ENCODE peak calls at places on chromosomes 6 and 20, in six cellular contexts. One of them, this sample, is unnamed.

GRCh38 chr6:21325201-21325856 is 268.2 kb upstream of the SOX4 start:
- DNase-seq in ELR: no peak
- DNase-seq in AG04449: no peak
- DNase-seq in iris pigment epithelial cell: no peak
- DNase-seq in activated B cell treated with CpG ODN at 0.5 μM for 24 hours: no peak
- DNase-seq in NCI-H774: peak; percentile 53
- DNase-seq in this sample: no peak

GRCh38 chr20:52001999-52002666 is 189.4 kb downstream of the ZFP64 start:
- DNase-seq in activated B cell treated with CpG ODN at 0.5 μM for 24 hours: no peak
- DNase-seq in ELR: peak; percentile 47
- DNase-seq in iris pigment epithelial cell: peak; percentile 63
- DNase-seq in NCI-H774: peak; percentile 3
- DNase-seq in AG04449: no peak
- DNase-seq in this sample: no peak

GRCh38 chr6:137234505-137234863 is 15.3 kb upstream of the IFNGR1 start:
- DNase-seq in activated B cell treated with CpG ODN at 0.5 μM for 24 hours: no peak
- DNase-seq in iris pigment epithelial cell: no peak
- DNase-seq in AG04449: no peak
- DNase-seq in NCI-H774: no peak
- DNase-seq in ELR: peak; percentile 25
- DNase-seq in this sample: no peak

GRCh38 chr6:43946641-43947363 is 176.8 kb downstream of the VEGFA start:
- DNase-seq in ELR: no peak
- DNase-seq in iris pigment epithelial cell: no peak
- DNase-seq in NCI-H774: no peak
- DNase-seq in activated B cell treated with CpG ODN at 0.5 μM for 24 hours: no peak
- DNase-seq in AG04449: no peak
- DNase-seq in this sample: no peak

GRCh38 chr20:56540415-56540814 is 7.4 kb downstream of the FAM209B start:
- DNase-seq in ELR: peak; percentile 47
- DNase-seq in AG04449: no peak
- DNase-seq in activated B cell treated with CpG ODN at 0.5 μM for 24 hours: no peak
- DNase-seq in NCI-H774: no peak
- DNase-seq in iris pigment epithelial cell: peak; percentile 21
- DNase-seq in this sample: no peak

GRCh38 chr6:337782-338464 is 45.6 kb downstream of the DUSP22 start:
- DNase-seq in AG04449: no peak
- DNase-seq in activated B cell treated with CpG ODN at 0.5 μM for 24 hours: no peak
- DNase-seq in NCI-H774: no peak
- DNase-seq in ELR: no peak
- DNase-seq in iris pigment epithelial cell: peak; percentile 25
- DNase-seq in this sample: no peak

GRCh38 chr6:164640946-164641345 is 668.5 kb downstream of the C6orf118 start:
- DNase-seq in activated B cell treated with CpG ODN at 0.5 μM for 24 hours: no peak
- DNase-seq in iris pigment epithelial cell: no peak
- DNase-seq in AG04449: no peak
- DNase-seq in NCI-H774: no peak
- DNase-seq in ELR: no peak
- DNase-seq in this sample: no peak

GRCh38 chr6:33080127-33081089 is 4.6 kb downstream of the HLA-DPB1 start:
- DNase-seq in NCI-H774: no peak
- DNase-seq in ELR: peak; percentile 68
- DNase-seq in AG04449: no peak
- DNase-seq in iris pigment epithelial cell: peak; percentile 80
- DNase-seq in activated B cell treated with CpG ODN at 0.5 μM for 24 hours: no peak
- DNase-seq in this sample: peak; percentile 4

GRCh38 chr20:50333856-50334255 is 143.2 kb downstream of the CEBPB start:
- DNase-seq in NCI-H774: no peak
- DNase-seq in AG04449: peak; percentile 60
- DNase-seq in activated B cell treated with CpG ODN at 0.5 μM for 24 hours: no peak
- DNase-seq in ELR: peak; percentile 61
- DNase-seq in iris pigment epithelial cell: peak; percentile 93
- DNase-seq in this sample: peak; percentile 70

GRCh38 chr6:126147416-126147815 is 161.1 kb downstream of the TRMT11 start:
- DNase-seq in ELR: no peak
- DNase-seq in AG04449: no peak
- DNase-seq in activated B cell treated with CpG ODN at 0.5 μM for 24 hours: no peak
- DNase-seq in NCI-H774: no peak
- DNase-seq in iris pigment epithelial cell: no peak
- DNase-seq in this sample: no peak

GRCh38 chr6:30981942-30982772 is 1.4 kb upstream of the MUC21 start:
- DNase-seq in ELR: peak; percentile 43
- DNase-seq in iris pigment epithelial cell: peak; percentile 88
- DNase-seq in NCI-H774: no peak
- DNase-seq in AG04449: peak; percentile 23
- DNase-seq in activated B cell treated with CpG ODN at 0.5 μM for 24 hours: no peak
- DNase-seq in this sample: peak; percentile 38

GRCh38 chr6:169779092-169779815 is 27.8 kb downstream of the ERMARD start:
- DNase-seq in ELR: no peak
- DNase-seq in AG04449: no peak
- DNase-seq in activated B cell treated with CpG ODN at 0.5 μM for 24 hours: no peak
- DNase-seq in iris pigment epithelial cell: no peak
- DNase-seq in NCI-H774: no peak
- DNase-seq in this sample: no peak

GRCh38 chr20:7859371-7859802 is 80.9 kb downstream of the HAO1 start:
- DNase-seq in AG04449: no peak
- DNase-seq in ELR: peak; percentile 74
- DNase-seq in activated B cell treated with CpG ODN at 0.5 μM for 24 hours: no peak
- DNase-seq in iris pigment epithelial cell: peak; percentile 73
- DNase-seq in NCI-H774: peak; percentile 59
- DNase-seq in this sample: no peak

GRCh38 chr6:100381111-100381510 is 83.6 kb downstream of the SIM1 start:
- DNase-seq in iris pigment epithelial cell: peak; percentile 9
- DNase-seq in AG04449: no peak
- DNase-seq in ELR: no peak
- DNase-seq in activated B cell treated with CpG ODN at 0.5 μM for 24 hours: no peak
- DNase-seq in NCI-H774: no peak
- DNase-seq in this sample: no peak

GRCh38 chr20:7712661-7713060 is 227.6 kb downstream of the HAO1 start:
- DNase-seq in AG04449: no peak
- DNase-seq in activated B cell treated with CpG ODN at 0.5 μM for 24 hours: no peak
- DNase-seq in NCI-H774: no peak
- DNase-seq in ELR: peak; percentile 20
- DNase-seq in iris pigment epithelial cell: no peak
- DNase-seq in this sample: no peak

GRCh38 chr6:144873653-144874378 is 588.7 kb downstream of the UTRN start:
- DNase-seq in NCI-H774: no peak
- DNase-seq in ELR: no peak
- DNase-seq in iris pigment epithelial cell: no peak
- DNase-seq in AG04449: no peak
- DNase-seq in activated B cell treated with CpG ODN at 0.5 μM for 24 hours: no peak
- DNase-seq in this sample: no peak

GRCh38 chr6:83192456-83192855 is 609 bp downstream of the PGM3 start:
- DNase-seq in NCI-H774: no peak
- DNase-seq in AG04449: no peak
- DNase-seq in iris pigment epithelial cell: peak; percentile 23
- DNase-seq in activated B cell treated with CpG ODN at 0.5 μM for 24 hours: no peak
- DNase-seq in ELR: peak; percentile 63
- DNase-seq in this sample: no peak

GRCh38 chr6:122609881-122610689 is at the start of gene PKIB:
- DNase-seq in activated B cell treated with CpG ODN at 0.5 μM for 24 hours: peak; percentile 26
- DNase-seq in iris pigment epithelial cell: peak; percentile 62
- DNase-seq in AG04449: no peak
- DNase-seq in ELR: peak; percentile 88
- DNase-seq in NCI-H774: peak; percentile 96
- DNase-seq in this sample: no peak

GRCh38 chr6:110232456-110232855 is 52.2 kb downstream of the CDC40 start:
- DNase-seq in ELR: peak; percentile 29
- DNase-seq in NCI-H774: no peak
- DNase-seq in iris pigment epithelial cell: peak; percentile 45
- DNase-seq in AG04449: no peak
- DNase-seq in activated B cell treated with CpG ODN at 0.5 μM for 24 hours: no peak
- DNase-seq in this sample: peak; percentile 76

GRCh38 chr6:129679250-129679649 is 30.7 kb downstream of the ARHGAP18 start:
- DNase-seq in AG04449: no peak
- DNase-seq in iris pigment epithelial cell: no peak
- DNase-seq in activated B cell treated with CpG ODN at 0.5 μM for 24 hours: no peak
- DNase-seq in NCI-H774: no peak
- DNase-seq in ELR: peak; percentile 58
- DNase-seq in this sample: peak; percentile 63

GRCh38 chr20:41205313-41205712 is 68.0 kb downstream of the PLCG1 start:
- DNase-seq in NCI-H774: no peak
- DNase-seq in iris pigment epithelial cell: no peak
- DNase-seq in activated B cell treated with CpG ODN at 0.5 μM for 24 hours: no peak
- DNase-seq in AG04449: no peak
- DNase-seq in ELR: no peak
- DNase-seq in this sample: no peak

GRCh38 chr6:9131616-9132015 is 696.3 kb upstream of the SLC35B3 start:
- DNase-seq in AG04449: no peak
- DNase-seq in NCI-H774: peak; percentile 62
- DNase-seq in activated B cell treated with CpG ODN at 0.5 μM for 24 hours: no peak
- DNase-seq in iris pigment epithelial cell: no peak
- DNase-seq in ELR: no peak
- DNase-seq in this sample: no peak

GRCh38 chr6:170129691-170130171 is 161.1 kb downstream of the DLL1 start:
- DNase-seq in iris pigment epithelial cell: peak; percentile 7
- DNase-seq in NCI-H774: peak; percentile 93
- DNase-seq in activated B cell treated with CpG ODN at 0.5 μM for 24 hours: no peak
- DNase-seq in ELR: no peak
- DNase-seq in AG04449: no peak
- DNase-seq in this sample: no peak

GRCh38 chr20:57361517-57361916 is 10.5 kb downstream of the RAE1 start:
- DNase-seq in ELR: peak; percentile 94
- DNase-seq in activated B cell treated with CpG ODN at 0.5 μM for 24 hours: no peak
- DNase-seq in NCI-H774: no peak
- DNase-seq in AG04449: peak; percentile 42
- DNase-seq in iris pigment epithelial cell: peak; percentile 79
- DNase-seq in this sample: peak; percentile 63

GRCh38 chr20:45229264-45230056 is 8.3 kb downstream of the SEMG2 start:
- DNase-seq in AG04449: no peak
- DNase-seq in ELR: peak; percentile 45
- DNase-seq in activated B cell treated with CpG ODN at 0.5 μM for 24 hours: no peak
- DNase-seq in NCI-H774: no peak
- DNase-seq in iris pigment epithelial cell: no peak
- DNase-seq in this sample: no peak

GRCh38 chr6:28977351-28978136 is 27.6 kb downstream of the ZNF311 start:
- DNase-seq in NCI-H774: no peak
- DNase-seq in activated B cell treated with CpG ODN at 0.5 μM for 24 hours: peak; percentile 27
- DNase-seq in AG04449: no peak
- DNase-seq in ELR: peak; percentile 94
- DNase-seq in iris pigment epithelial cell: peak; percentile 72
- DNase-seq in this sample: no peak

GRCh38 chr6:219019-219570 is 73.2 kb upstream of the DUSP22 start:
- DNase-seq in ELR: no peak
- DNase-seq in activated B cell treated with CpG ODN at 0.5 μM for 24 hours: no peak
- DNase-seq in NCI-H774: no peak
- DNase-seq in iris pigment epithelial cell: no peak
- DNase-seq in AG04449: no peak
- DNase-seq in this sample: no peak

GRCh38 chr6:34132486-34133185 is 13.3 kb downstream of the GRM4 start:
- DNase-seq in NCI-H774: no peak
- DNase-seq in AG04449: no peak
- DNase-seq in iris pigment epithelial cell: peak; percentile 15
- DNase-seq in activated B cell treated with CpG ODN at 0.5 μM for 24 hours: no peak
- DNase-seq in ELR: peak; percentile 37
- DNase-seq in this sample: no peak

GRCh38 chr6:167973092-167973880 is 24.2 kb upstream of the KIF25 start:
- DNase-seq in ELR: no peak
- DNase-seq in activated B cell treated with CpG ODN at 0.5 μM for 24 hours: no peak
- DNase-seq in AG04449: no peak
- DNase-seq in NCI-H774: no peak
- DNase-seq in iris pigment epithelial cell: no peak
- DNase-seq in this sample: no peak

GRCh38 chr6:105179244-105180065 is at the start of gene POPDC3:
- DNase-seq in activated B cell treated with CpG ODN at 0.5 μM for 24 hours: no peak
- DNase-seq in ELR: peak; percentile 75
- DNase-seq in NCI-H774: peak; percentile 58
- DNase-seq in AG04449: no peak
- DNase-seq in iris pigment epithelial cell: peak; percentile 56
- DNase-seq in this sample: no peak

GRCh38 chr20:49303211-49303610 is 25.4 kb upstream of the ZNFX1 start:
- DNase-seq in ELR: no peak
- DNase-seq in activated B cell treated with CpG ODN at 0.5 μM for 24 hours: no peak
- DNase-seq in iris pigment epithelial cell: no peak
- DNase-seq in NCI-H774: no peak
- DNase-seq in AG04449: no peak
- DNase-seq in this sample: peak; percentile 39

GRCh38 chr6:63740709-63741108 is 105.1 kb downstream of the PHF3 start:
- DNase-seq in AG04449: peak; percentile 12
- DNase-seq in ELR: peak; percentile 84
- DNase-seq in NCI-H774: no peak
- DNase-seq in iris pigment epithelial cell: peak; percentile 83
- DNase-seq in activated B cell treated with CpG ODN at 0.5 μM for 24 hours: no peak
- DNase-seq in this sample: peak; percentile 28